ENCODE peak calls at places on chromosomes 13 and 19, in ten cellular contexts. One of them, this sample, is unnamed.

GRCh38 chr13:114155923-114156883 is 22.9 kb upstream of the CFAP97D2 start:
- DNase-seq in colonic mucosa: no peak
- DNase-seq in IMR-90: no peak
- DNase-seq in activated CD8-positive, alpha-beta memory T cell treated with anti-CD3 and anti-CD28 coated beads for 1 hour: no peak
- DNase-seq in breast epithelium: no peak
- DNase-seq in GM06990: no peak
- DNase-seq in ACHN: no peak
- DNase-seq in skeletal muscle cell: no peak
- DNase-seq in naive thymus-derived CD4-positive, alpha-beta T cell: no peak
- DNase-seq in iPS-NIHi11: no peak
- DNase-seq in this sample: no peak

GRCh38 chr13:113129921-113130750 is 7.5 kb downstream of the F10 start:
- DNase-seq in colonic mucosa: no peak
- DNase-seq in IMR-90: no peak
- DNase-seq in activated CD8-positive, alpha-beta memory T cell treated with anti-CD3 and anti-CD28 coated beads for 1 hour: no peak
- DNase-seq in breast epithelium: no peak
- DNase-seq in GM06990: no peak
- DNase-seq in ACHN: no peak
- DNase-seq in skeletal muscle cell: no peak
- DNase-seq in naive thymus-derived CD4-positive, alpha-beta T cell: no peak
- DNase-seq in iPS-NIHi11: no peak
- DNase-seq in this sample: no peak

GRCh38 chr13:113969973-113970611 is 3.8 kb downstream of the C13orf46 start:
- DNase-seq in colonic mucosa: peak; percentile 70
- DNase-seq in IMR-90: no peak
- DNase-seq in activated CD8-positive, alpha-beta memory T cell treated with anti-CD3 and anti-CD28 coated beads for 1 hour: no peak
- DNase-seq in breast epithelium: peak; percentile 84
- DNase-seq in GM06990: no peak
- DNase-seq in ACHN: no peak
- DNase-seq in skeletal muscle cell: no peak
- DNase-seq in naive thymus-derived CD4-positive, alpha-beta T cell: no peak
- DNase-seq in iPS-NIHi11: no peak
- DNase-seq in this sample: no peak

GRCh38 chr13:38519229-38519910 is 167.5 kb upstream of the FREM2 start:
- DNase-seq in colonic mucosa: no peak
- DNase-seq in IMR-90: no peak
- DNase-seq in activated CD8-positive, alpha-beta memory T cell treated with anti-CD3 and anti-CD28 coated beads for 1 hour: no peak
- DNase-seq in breast epithelium: no peak
- DNase-seq in GM06990: no peak
- DNase-seq in ACHN: no peak
- DNase-seq in skeletal muscle cell: no peak
- DNase-seq in naive thymus-derived CD4-positive, alpha-beta T cell: no peak
- DNase-seq in iPS-NIHi11: no peak
- DNase-seq in this sample: no peak

GRCh38 chr13:91054902-91055301 is 292.6 kb upstream of the MIR17HG start:
- DNase-seq in colonic mucosa: no peak
- DNase-seq in IMR-90: no peak
- DNase-seq in activated CD8-positive, alpha-beta memory T cell treated with anti-CD3 and anti-CD28 coated beads for 1 hour: no peak
- DNase-seq in breast epithelium: no peak
- DNase-seq in GM06990: no peak
- DNase-seq in ACHN: no peak
- DNase-seq in skeletal muscle cell: no peak
- DNase-seq in naive thymus-derived CD4-positive, alpha-beta T cell: no peak
- DNase-seq in iPS-NIHi11: no peak
- DNase-seq in this sample: no peak

GRCh38 chr13:92823059-92823458 is 403.5 kb upstream of the GPC6 start:
- DNase-seq in colonic mucosa: no peak
- DNase-seq in IMR-90: no peak
- DNase-seq in activated CD8-positive, alpha-beta memory T cell treated with anti-CD3 and anti-CD28 coated beads for 1 hour: no peak
- DNase-seq in breast epithelium: no peak
- DNase-seq in GM06990: no peak
- DNase-seq in ACHN: no peak
- DNase-seq in skeletal muscle cell: no peak
- DNase-seq in naive thymus-derived CD4-positive, alpha-beta T cell: no peak
- DNase-seq in iPS-NIHi11: no peak
- DNase-seq in this sample: no peak

GRCh38 chr13:75724742-75725504 is 88.8 kb downstream of the LMO7 start:
- DNase-seq in colonic mucosa: no peak
- DNase-seq in IMR-90: no peak
- DNase-seq in activated CD8-positive, alpha-beta memory T cell treated with anti-CD3 and anti-CD28 coated beads for 1 hour: no peak
- DNase-seq in breast epithelium: no peak
- DNase-seq in GM06990: no peak
- DNase-seq in ACHN: no peak
- DNase-seq in skeletal muscle cell: no peak
- DNase-seq in naive thymus-derived CD4-positive, alpha-beta T cell: no peak
- DNase-seq in iPS-NIHi11: no peak
- DNase-seq in this sample: no peak

GRCh38 chr19:10639836-10640235 is 14.3 kb upstream of the ILF3 start:
- DNase-seq in colonic mucosa: no peak
- DNase-seq in IMR-90: no peak
- DNase-seq in activated CD8-positive, alpha-beta memory T cell treated with anti-CD3 and anti-CD28 coated beads for 1 hour: no peak
- DNase-seq in breast epithelium: no peak
- DNase-seq in GM06990: peak; percentile 49
- DNase-seq in ACHN: no peak
- DNase-seq in skeletal muscle cell: no peak
- DNase-seq in naive thymus-derived CD4-positive, alpha-beta T cell: no peak
- DNase-seq in iPS-NIHi11: no peak
- DNase-seq in this sample: no peak

GRCh38 chr13:57569981-57570380 is 61.6 kb upstream of the PCDH17 start:
- DNase-seq in colonic mucosa: no peak
- DNase-seq in IMR-90: no peak
- DNase-seq in activated CD8-positive, alpha-beta memory T cell treated with anti-CD3 and anti-CD28 coated beads for 1 hour: no peak
- DNase-seq in breast epithelium: no peak
- DNase-seq in GM06990: no peak
- DNase-seq in ACHN: no peak
- DNase-seq in skeletal muscle cell: no peak
- DNase-seq in naive thymus-derived CD4-positive, alpha-beta T cell: no peak
- DNase-seq in iPS-NIHi11: no peak
- DNase-seq in this sample: no peak

GRCh38 chr13:21322304-21322965 is 136.7 kb downstream of the ZDHHC20 start:
- DNase-seq in colonic mucosa: no peak
- DNase-seq in IMR-90: no peak
- DNase-seq in activated CD8-positive, alpha-beta memory T cell treated with anti-CD3 and anti-CD28 coated beads for 1 hour: no peak
- DNase-seq in breast epithelium: no peak
- DNase-seq in GM06990: no peak
- DNase-seq in ACHN: no peak
- DNase-seq in skeletal muscle cell: no peak
- DNase-seq in naive thymus-derived CD4-positive, alpha-beta T cell: no peak
- DNase-seq in iPS-NIHi11: no peak
- DNase-seq in this sample: no peak

GRCh38 chr13:29952245-29952644 is 101.8 kb upstream of the UBL3 start:
- DNase-seq in colonic mucosa: no peak
- DNase-seq in IMR-90: no peak
- DNase-seq in activated CD8-positive, alpha-beta memory T cell treated with anti-CD3 and anti-CD28 coated beads for 1 hour: no peak
- DNase-seq in breast epithelium: no peak
- DNase-seq in GM06990: no peak
- DNase-seq in ACHN: no peak
- DNase-seq in skeletal muscle cell: no peak
- DNase-seq in naive thymus-derived CD4-positive, alpha-beta T cell: no peak
- DNase-seq in iPS-NIHi11: no peak
- DNase-seq in this sample: no peak

GRCh38 chr19:46603752-46604241 is 2.7 kb downstream of the CALM3 start:
- DNase-seq in colonic mucosa: no peak
- DNase-seq in IMR-90: no peak
- DNase-seq in activated CD8-positive, alpha-beta memory T cell treated with anti-CD3 and anti-CD28 coated beads for 1 hour: no peak
- DNase-seq in breast epithelium: no peak
- DNase-seq in GM06990: no peak
- DNase-seq in ACHN: no peak
- DNase-seq in skeletal muscle cell: no peak
- DNase-seq in naive thymus-derived CD4-positive, alpha-beta T cell: no peak
- DNase-seq in iPS-NIHi11: no peak
- DNase-seq in this sample: peak; percentile 46

GRCh38 chr13:100274942-100275506 is 186.1 kb downstream of the PCCA start:
- DNase-seq in colonic mucosa: no peak
- DNase-seq in IMR-90: peak; percentile 4
- DNase-seq in activated CD8-positive, alpha-beta memory T cell treated with anti-CD3 and anti-CD28 coated beads for 1 hour: no peak
- DNase-seq in breast epithelium: no peak
- DNase-seq in GM06990: no peak
- DNase-seq in ACHN: no peak
- DNase-seq in skeletal muscle cell: no peak
- DNase-seq in naive thymus-derived CD4-positive, alpha-beta T cell: no peak
- DNase-seq in iPS-NIHi11: peak; percentile 27
- DNase-seq in this sample: no peak

GRCh38 chr13:81318231-81319019 is 977.5 kb upstream of the SPRY2 start:
- DNase-seq in colonic mucosa: no peak
- DNase-seq in IMR-90: no peak
- DNase-seq in activated CD8-positive, alpha-beta memory T cell treated with anti-CD3 and anti-CD28 coated beads for 1 hour: no peak
- DNase-seq in breast epithelium: no peak
- DNase-seq in GM06990: no peak
- DNase-seq in ACHN: no peak
- DNase-seq in skeletal muscle cell: no peak
- DNase-seq in naive thymus-derived CD4-positive, alpha-beta T cell: no peak
- DNase-seq in iPS-NIHi11: no peak
- DNase-seq in this sample: no peak

GRCh38 chr19:18506545-18506944 is 15.3 kb downstream of the ELL start:
- DNase-seq in colonic mucosa: no peak
- DNase-seq in IMR-90: no peak
- DNase-seq in activated CD8-positive, alpha-beta memory T cell treated with anti-CD3 and anti-CD28 coated beads for 1 hour: no peak
- DNase-seq in breast epithelium: no peak
- DNase-seq in GM06990: no peak
- DNase-seq in ACHN: no peak
- DNase-seq in skeletal muscle cell: no peak
- DNase-seq in naive thymus-derived CD4-positive, alpha-beta T cell: no peak
- DNase-seq in iPS-NIHi11: no peak
- DNase-seq in this sample: no peak

GRCh38 chr19:2775556-2776430 is 7.3 kb downstream of the SGTA start:
- DNase-seq in colonic mucosa: peak; percentile 45
- DNase-seq in IMR-90: peak; percentile 35
- DNase-seq in activated CD8-positive, alpha-beta memory T cell treated with anti-CD3 and anti-CD28 coated beads for 1 hour: peak; percentile 49
- DNase-seq in breast epithelium: peak; percentile 59
- DNase-seq in GM06990: no peak
- DNase-seq in ACHN: peak; percentile 11
- DNase-seq in skeletal muscle cell: no peak
- DNase-seq in naive thymus-derived CD4-positive, alpha-beta T cell: peak; percentile 34
- DNase-seq in iPS-NIHi11: no peak
- DNase-seq in this sample: peak; percentile 61

GRCh38 chr13:109012115-109012514 is 382.7 kb downstream of the MYO16 start:
- DNase-seq in colonic mucosa: no peak
- DNase-seq in IMR-90: no peak
- DNase-seq in activated CD8-positive, alpha-beta memory T cell treated with anti-CD3 and anti-CD28 coated beads for 1 hour: no peak
- DNase-seq in breast epithelium: no peak
- DNase-seq in GM06990: no peak
- DNase-seq in ACHN: no peak
- DNase-seq in skeletal muscle cell: no peak
- DNase-seq in naive thymus-derived CD4-positive, alpha-beta T cell: no peak
- DNase-seq in iPS-NIHi11: no peak
- DNase-seq in this sample: no peak

GRCh38 chr19:14352526-14352925 is 28.7 kb upstream of the ADGRE5 start:
- DNase-seq in colonic mucosa: no peak
- DNase-seq in IMR-90: no peak
- DNase-seq in activated CD8-positive, alpha-beta memory T cell treated with anti-CD3 and anti-CD28 coated beads for 1 hour: no peak
- DNase-seq in breast epithelium: no peak
- DNase-seq in GM06990: no peak
- DNase-seq in ACHN: no peak
- DNase-seq in skeletal muscle cell: no peak
- DNase-seq in naive thymus-derived CD4-positive, alpha-beta T cell: no peak
- DNase-seq in iPS-NIHi11: no peak
- DNase-seq in this sample: no peak

GRCh38 chr13:38686635-38687245 is at the start of gene FREM2:
- DNase-seq in colonic mucosa: peak; percentile 79
- DNase-seq in IMR-90: no peak
- DNase-seq in activated CD8-positive, alpha-beta memory T cell treated with anti-CD3 and anti-CD28 coated beads for 1 hour: no peak
- DNase-seq in breast epithelium: peak; percentile 31
- DNase-seq in GM06990: peak; percentile 4
- DNase-seq in ACHN: peak; percentile 87
- DNase-seq in skeletal muscle cell: no peak
- DNase-seq in naive thymus-derived CD4-positive, alpha-beta T cell: no peak
- DNase-seq in iPS-NIHi11: peak; percentile 91
- DNase-seq in this sample: peak; percentile 42

GRCh38 chr13:33624253-33624652 is 193.7 kb upstream of the RFC3 start:
- DNase-seq in colonic mucosa: no peak
- DNase-seq in IMR-90: no peak
- DNase-seq in activated CD8-positive, alpha-beta memory T cell treated with anti-CD3 and anti-CD28 coated beads for 1 hour: no peak
- DNase-seq in breast epithelium: no peak
- DNase-seq in GM06990: no peak
- DNase-seq in ACHN: no peak
- DNase-seq in skeletal muscle cell: no peak
- DNase-seq in naive thymus-derived CD4-positive, alpha-beta T cell: no peak
- DNase-seq in iPS-NIHi11: no peak
- DNase-seq in this sample: no peak

This sample was measured in dorsolateral prefrontal cortex.